ENCODE peak calls at places on chromosomes 6 and 20, in eight cellular contexts. One of them, this sample, is unnamed.

GRCh38 chr20:19779634-19780033 is 21.6 kb downstream of the RIN2 start:
- DNase-seq in A549: no peak
- DNase-seq in GM12878: peak
- DNase-seq in endothelial cell of umbilical vein: no peak
- DNase-seq in K562: no peak
- DNase-seq in HepG2: no peak
- DNase-seq in SK-N-SH: no peak
- DNase-seq in H1: no peak
- DNase-seq in this sample: no peak

GRCh38 chr6:109791301-109791700 is 100.2 kb downstream of the FIG4 start:
- DNase-seq in endothelial cell of umbilical vein: no peak
- DNase-seq in GM12878: no peak
- DNase-seq in HepG2: no peak
- DNase-seq in A549: no peak
- DNase-seq in H1: no peak
- DNase-seq in SK-N-SH: no peak
- DNase-seq in K562: no peak
- DNase-seq in this sample: no peak

GRCh38 chr6:106609699-106610098 is 19.6 kb downstream of the RTN4IP1 start:
- DNase-seq in SK-N-SH: peak
- DNase-seq in K562: no peak
- DNase-seq in GM12878: no peak
- DNase-seq in A549: no peak
- DNase-seq in endothelial cell of umbilical vein: no peak
- DNase-seq in HepG2: peak
- DNase-seq in H1: no peak
- DNase-seq in this sample: peak

GRCh38 chr6:85126448-85127178 is 323.3 kb upstream of the NT5E start:
- DNase-seq in SK-N-SH: peak
- DNase-seq in A549: peak
- DNase-seq in GM12878: no peak
- DNase-seq in H1: peak
- DNase-seq in endothelial cell of umbilical vein: peak
- DNase-seq in K562: peak
- DNase-seq in HepG2: peak
- DNase-seq in this sample: peak

GRCh38 chr6:136511921-136512320 is 38.3 kb downstream of the MAP7 start:
- DNase-seq in GM12878: no peak
- DNase-seq in HepG2: no peak
- DNase-seq in K562: no peak
- DNase-seq in H1: no peak
- DNase-seq in SK-N-SH: no peak
- DNase-seq in A549: no peak
- DNase-seq in endothelial cell of umbilical vein: no peak
- DNase-seq in this sample: no peak

GRCh38 chr6:139028242-139028657 is 295 bp upstream of the ABRACL start:
- DNase-seq in H1: peak
- DNase-seq in K562: no peak
- DNase-seq in GM12878: no peak
- DNase-seq in endothelial cell of umbilical vein: no peak
- DNase-seq in SK-N-SH: no peak
- DNase-seq in HepG2: no peak
- DNase-seq in A549: no peak
- DNase-seq in this sample: no peak

GRCh38 chr6:3748208-3748701 is 3.3 kb downstream of the PXDC1 start:
- DNase-seq in HepG2: peak
- DNase-seq in endothelial cell of umbilical vein: peak
- DNase-seq in K562: peak
- DNase-seq in A549: peak
- DNase-seq in SK-N-SH: peak
- DNase-seq in H1: no peak
- DNase-seq in GM12878: no peak
- DNase-seq in this sample: peak

GRCh38 chr6:133553652-133554051 is 312.5 kb downstream of the EYA4 start:
- DNase-seq in endothelial cell of umbilical vein: peak
- DNase-seq in A549: no peak
- DNase-seq in SK-N-SH: peak
- DNase-seq in GM12878: no peak
- DNase-seq in K562: peak
- DNase-seq in H1: no peak
- DNase-seq in HepG2: peak
- DNase-seq in this sample: peak

GRCh38 chr20:37917436-37917835 is 14.5 kb downstream of the VSTM2L start:
- DNase-seq in SK-N-SH: no peak
- DNase-seq in H1: no peak
- DNase-seq in endothelial cell of umbilical vein: no peak
- DNase-seq in HepG2: no peak
- DNase-seq in K562: no peak
- DNase-seq in A549: no peak
- DNase-seq in GM12878: no peak
- DNase-seq in this sample: no peak

GRCh38 chr6:165889636-165890403 is 226.8 kb upstream of the PDE10A start:
- DNase-seq in A549: no peak
- DNase-seq in HepG2: peak
- DNase-seq in K562: no peak
- DNase-seq in GM12878: no peak
- DNase-seq in H1: no peak
- DNase-seq in endothelial cell of umbilical vein: no peak
- DNase-seq in SK-N-SH: peak
- DNase-seq in this sample: peak

GRCh38 chr6:130503146-130503545 is 137.3 kb downstream of the TMEM200A start:
- DNase-seq in K562: no peak
- DNase-seq in H1: no peak
- DNase-seq in A549: no peak
- DNase-seq in HepG2: no peak
- DNase-seq in SK-N-SH: no peak
- DNase-seq in GM12878: no peak
- DNase-seq in endothelial cell of umbilical vein: no peak
- DNase-seq in this sample: no peak

GRCh38 chr6:166543603-166544293 is 42.7 kb downstream of the RAMACL start:
- DNase-seq in H1: no peak
- DNase-seq in GM12878: no peak
- DNase-seq in K562: no peak
- DNase-seq in A549: no peak
- DNase-seq in HepG2: no peak
- DNase-seq in endothelial cell of umbilical vein: no peak
- DNase-seq in SK-N-SH: no peak
- DNase-seq in this sample: no peak

GRCh38 chr20:36591854-36592641 is 13.5 kb upstream of the RAB5IF start:
- DNase-seq in GM12878: no peak
- DNase-seq in K562: peak
- DNase-seq in A549: no peak
- DNase-seq in endothelial cell of umbilical vein: no peak
- DNase-seq in HepG2: peak
- DNase-seq in SK-N-SH: peak
- DNase-seq in H1: no peak
- DNase-seq in this sample: peak

GRCh38 chr6:44010411-44011349 is 116.6 kb downstream of the MRPL14 start:
- DNase-seq in HepG2: no peak
- DNase-seq in H1: no peak
- DNase-seq in SK-N-SH: no peak
- DNase-seq in A549: peak
- DNase-seq in K562: no peak
- DNase-seq in GM12878: no peak
- DNase-seq in endothelial cell of umbilical vein: no peak
- DNase-seq in this sample: peak

GRCh38 chr6:52233975-52234823 is 10.1 kb downstream of the IL17F start:
- DNase-seq in endothelial cell of umbilical vein: peak
- DNase-seq in HepG2: peak
- DNase-seq in H1: peak
- DNase-seq in SK-N-SH: peak
- DNase-seq in GM12878: no peak
- DNase-seq in A549: peak
- DNase-seq in K562: peak
- DNase-seq in this sample: peak

GRCh38 chr6:127845242-127845641 is 55.6 kb downstream of the THEMIS start:
- DNase-seq in endothelial cell of umbilical vein: no peak
- DNase-seq in H1: no peak
- DNase-seq in K562: no peak
- DNase-seq in SK-N-SH: no peak
- DNase-seq in A549: no peak
- DNase-seq in HepG2: no peak
- DNase-seq in GM12878: no peak
- DNase-seq in this sample: no peak

GRCh38 chr6:119124079-119124824 is 45.8 kb upstream of the FAM184A start:
- DNase-seq in SK-N-SH: no peak
- DNase-seq in K562: no peak
- DNase-seq in GM12878: no peak
- DNase-seq in A549: no peak
- DNase-seq in H1: no peak
- DNase-seq in endothelial cell of umbilical vein: no peak
- DNase-seq in HepG2: no peak
- DNase-seq in this sample: no peak

GRCh38 chr6:1040393-1040792 is 271.5 kb upstream of the FOXQ1 start:
- DNase-seq in GM12878: no peak
- DNase-seq in K562: no peak
- DNase-seq in endothelial cell of umbilical vein: no peak
- DNase-seq in H1: no peak
- DNase-seq in A549: no peak
- DNase-seq in HepG2: no peak
- DNase-seq in SK-N-SH: no peak
- DNase-seq in this sample: no peak

GRCh38 chr6:109296971-109297372 is 85.3 kb downstream of the CD164 start:
- DNase-seq in H1: no peak
- DNase-seq in K562: peak
- DNase-seq in endothelial cell of umbilical vein: no peak
- DNase-seq in SK-N-SH: no peak
- DNase-seq in A549: no peak
- DNase-seq in GM12878: no peak
- DNase-seq in HepG2: no peak
- DNase-seq in this sample: no peak

GRCh38 chr20:8163543-8163942 is 31.5 kb downstream of the PLCB1 start:
- DNase-seq in H1: no peak
- DNase-seq in GM12878: no peak
- DNase-seq in K562: no peak
- DNase-seq in SK-N-SH: no peak
- DNase-seq in HepG2: no peak
- DNase-seq in endothelial cell of umbilical vein: no peak
- DNase-seq in A549: no peak
- DNase-seq in this sample: no peak

GRCh38 chr6:117483004-117483644 is 650 bp downstream of the DCBLD1 start:
- DNase-seq in endothelial cell of umbilical vein: peak
- DNase-seq in HepG2: peak
- DNase-seq in SK-N-SH: peak
- DNase-seq in K562: peak
- DNase-seq in H1: no peak
- DNase-seq in GM12878: no peak
- DNase-seq in A549: no peak
- DNase-seq in this sample: no peak

GRCh38 chr6:13294499-13295069 is 33.8 kb downstream of the TBC1D7 start:
- DNase-seq in A549: no peak
- DNase-seq in SK-N-SH: no peak
- DNase-seq in K562: no peak
- DNase-seq in GM12878: no peak
- DNase-seq in HepG2: no peak
- DNase-seq in H1: no peak
- DNase-seq in endothelial cell of umbilical vein: no peak
- DNase-seq in this sample: no peak
- TF ChIP-seq MAX in A549: no peak
- TF ChIP-seq MAX in SK-N-SH: no peak
- TF ChIP-seq MAX in K562: no peak
- TF ChIP-seq MAX in GM12878: no peak
- TF ChIP-seq MAX in HepG2: no peak
- TF ChIP-seq MAX in H1: no peak
- TF ChIP-seq MAX in endothelial cell of umbilical vein: no peak
- TF ChIP-seq MAX in this sample: no peak

DNA sequence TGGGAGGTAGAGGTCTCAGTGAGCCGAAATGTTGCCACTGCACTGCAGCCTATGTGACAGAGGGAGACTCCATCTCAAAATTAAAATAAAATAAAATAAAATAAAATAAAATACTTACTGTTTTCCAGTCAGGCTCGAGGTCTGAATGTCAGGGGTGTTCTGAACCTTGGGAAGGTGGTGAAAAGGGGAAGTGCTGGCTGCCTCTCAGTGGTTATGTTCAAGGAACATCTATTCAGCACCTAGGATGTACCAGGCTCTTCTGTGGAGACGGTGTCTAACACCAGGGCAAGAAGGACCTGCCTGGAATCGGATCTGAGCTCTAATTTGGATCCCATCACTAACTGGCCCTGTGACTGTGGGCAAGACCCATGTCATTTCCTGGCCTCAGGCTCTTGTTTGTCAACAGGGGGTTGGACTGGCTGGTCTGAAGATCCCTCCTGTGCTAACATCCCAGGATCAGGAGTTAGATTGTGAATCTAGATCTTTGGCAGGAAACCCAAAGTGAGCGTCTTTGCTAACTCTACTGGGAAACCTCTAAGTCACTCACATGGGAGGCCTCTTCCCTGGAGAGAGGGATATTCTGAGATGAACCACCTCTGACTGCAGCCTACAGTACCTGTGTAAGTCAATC is 63.4 kb upstream of the SIRPG start:
- DNase-seq in SK-N-SH: no peak
- DNase-seq in GM12878: no peak
- DNase-seq in endothelial cell of umbilical vein: no peak
- DNase-seq in HepG2: no peak
- DNase-seq in H1: no peak
- DNase-seq in K562: no peak
- DNase-seq in A549: no peak
- DNase-seq in this sample: no peak
- H3K4me2 ChIP-seq in SK-N-SH: no peak
- H3K4me2 ChIP-seq in GM12878: peak
- H3K4me2 ChIP-seq in endothelial cell of umbilical vein: no peak
- H3K4me2 ChIP-seq in HepG2: no peak
- H3K4me2 ChIP-seq in H1: no peak
- H3K4me2 ChIP-seq in K562: no peak
- H3K4me2 ChIP-seq in A549: no peak
- H3K4me2 ChIP-seq in this sample: no peak

DNA sequence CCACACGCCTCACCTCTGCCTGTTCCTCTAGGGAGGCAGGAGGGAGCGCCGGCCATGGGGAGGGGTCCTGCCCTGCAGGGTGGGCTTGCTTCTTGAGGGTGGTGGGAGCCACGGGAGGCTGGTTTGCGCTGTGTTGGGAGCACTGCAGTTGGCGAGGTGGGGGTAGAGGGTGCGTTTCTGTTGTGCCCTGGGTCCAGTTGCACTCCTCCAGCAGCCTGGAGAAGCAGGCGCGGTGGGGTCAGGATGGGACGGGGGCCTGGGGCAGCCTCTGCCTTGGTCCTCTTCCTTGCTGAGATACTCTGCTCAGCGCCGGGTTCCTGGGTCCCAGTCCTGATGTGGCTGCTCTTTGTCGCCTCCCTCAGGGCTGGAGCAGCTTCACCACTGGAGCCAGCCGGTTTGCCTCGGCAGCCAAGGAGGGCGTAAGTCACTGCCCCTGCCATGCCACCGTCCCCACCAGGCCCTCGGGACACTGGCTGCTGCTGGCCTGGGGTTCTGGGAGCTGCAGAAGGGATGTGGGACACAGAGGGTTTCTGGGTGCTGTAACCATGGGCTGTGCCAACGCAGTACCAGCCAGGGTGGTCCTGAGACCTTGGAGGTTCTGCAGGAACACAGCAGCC is 8.4 kb downstream of the ARFGAP1 start:
- DNase-seq in HepG2: no peak
- DNase-seq in SK-N-SH: peak
- DNase-seq in A549: peak
- DNase-seq in H1: no peak
- DNase-seq in GM12878: no peak
- DNase-seq in endothelial cell of umbilical vein: no peak
- DNase-seq in K562: no peak
- DNase-seq in this sample: no peak
- TF ChIP-seq MAX in HepG2: no peak
- TF ChIP-seq MAX in SK-N-SH: no peak
- TF ChIP-seq MAX in A549: no peak
- TF ChIP-seq MAX in H1: no peak
- TF ChIP-seq MAX in GM12878: no peak
- TF ChIP-seq MAX in endothelial cell of umbilical vein: no peak
- TF ChIP-seq MAX in K562: no peak
- TF ChIP-seq MAX in this sample: no peak

GRCh38 chr20:41309817-41310216 is 7.7 kb downstream of the ZHX3 start:
- DNase-seq in GM12878: no peak
- DNase-seq in endothelial cell of umbilical vein: no peak
- DNase-seq in HepG2: no peak
- DNase-seq in SK-N-SH: no peak
- DNase-seq in A549: no peak
- DNase-seq in K562: no peak
- DNase-seq in H1: no peak
- DNase-seq in this sample: no peak
- H3K4me2 ChIP-seq in GM12878: no peak
- H3K4me2 ChIP-seq in endothelial cell of umbilical vein: no peak
- H3K4me2 ChIP-seq in HepG2: no peak
- H3K4me2 ChIP-seq in SK-N-SH: peak
- H3K4me2 ChIP-seq in A549: no peak
- H3K4me2 ChIP-seq in K562: peak
- H3K4me2 ChIP-seq in H1: no peak
- H3K4me2 ChIP-seq in this sample: no peak